ENCODE peak calls at places on chromosomes 7 and 10, in four cellular contexts. V is HEK293T, B is NT2/D1, I is HepG2. F is an unnamed sample.

GRCh38 chr7:93910076-93910994 is 4.0 kb downstream of the GNGT1 start:
- DNase-seq in V (no peak), B (no peak), I (no peak), F (no peak)

GRCh38 chr10:86100581-86101061 is 266.0 kb downstream of the GRID1 start:
- DNase-seq in V (peak; percentile 61), B (no peak), I (peak; percentile 23), F (no peak)

GRCh38 chr10:29332061-29332760 is 43.3 kb downstream of the LYZL1 start:
- DNase-seq in V (no peak), B (no peak), I (no peak), F (no peak)

GRCh38 chr7:1271046-1271445 is 38.4 kb downstream of the UNCX start:
- DNase-seq in V (no peak), B (no peak), I (no peak), F (no peak)

GRCh38 chr10:4174197-4174596 is 389.2 kb upstream of the KLF6 start:
- DNase-seq in V (no peak), B (no peak), I (peak; percentile 7), F (peak; percentile 29)

GRCh38 chr10:27601519-27601918 is 97.4 kb downstream of the RAB18 start:
- DNase-seq in V (no peak), B (no peak), I (peak; percentile 23), F (no peak)

GRCh38 chr10:103448751-103449150 is 3.4 kb downstream of the CALHM2 start:
- DNase-seq in V (no peak), B (no peak), I (no peak), F (no peak)

GRCh38 chr10:100826983-100827818 is 81.8 kb downstream of the PAX2 start:
- DNase-seq in V (no peak), B (no peak), I (no peak), F (no peak)

GRCh38 chr7:139034855-139035587 is 821 bp downstream of the ZC3HAV1L start:
- DNase-seq in V (no peak), B (no peak), I (no peak), F (no peak)

GRCh38 chr7:103380395-103381191 is 33.1 kb downstream of the PSMC2 start:
- DNase-seq in V (no peak), B (no peak), I (peak; percentile 38), F (no peak)

GRCh38 chr10:71246591-71247143 is 34.3 kb downstream of the UNC5B start:
- DNase-seq in V (no peak), B (no peak), I (no peak), F (no peak)

GRCh38 chr10:6769704-6770417 is 189.8 kb upstream of the PRKCQ start:
- DNase-seq in V (no peak), B (no peak), I (no peak), F (no peak)

GRCh38 chr7:26853788-26854393 is 10.5 kb downstream of the SKAP2 start:
- DNase-seq in V (no peak), B (no peak), I (peak; percentile 14), F (no peak)

GRCh38 chr10:101237908-101238731 is 8.9 kb upstream of the LBX1 start:
- DNase-seq in V (no peak), B (no peak), I (no peak), F (no peak)

GRCh38 chr7:39672176-39672575 is 48.8 kb downstream of the RALA start:
- DNase-seq in V (no peak), B (no peak), I (no peak), F (no peak)

GRCh38 chr10:6516277-6516676 is 63.8 kb downstream of the PRKCQ start:
- DNase-seq in V (no peak), B (no peak), I (no peak), F (no peak)

GRCh38 chr10:12587408-12587807 is 238.1 kb downstream of the CAMK1D start:
- DNase-seq in V (no peak), B (no peak), I (no peak), F (no peak)

GRCh38 chr10:46523119-46523880 is 33.2 kb downstream of the GPRIN2 start:
- DNase-seq in V (no peak), B (no peak), I (no peak), F (no peak)

GRCh38 chr10:128709975-128710794 is 584.0 kb upstream of the MKI67 start:
- DNase-seq in V (no peak), B (no peak), I (no peak), F (no peak)

DNA sequence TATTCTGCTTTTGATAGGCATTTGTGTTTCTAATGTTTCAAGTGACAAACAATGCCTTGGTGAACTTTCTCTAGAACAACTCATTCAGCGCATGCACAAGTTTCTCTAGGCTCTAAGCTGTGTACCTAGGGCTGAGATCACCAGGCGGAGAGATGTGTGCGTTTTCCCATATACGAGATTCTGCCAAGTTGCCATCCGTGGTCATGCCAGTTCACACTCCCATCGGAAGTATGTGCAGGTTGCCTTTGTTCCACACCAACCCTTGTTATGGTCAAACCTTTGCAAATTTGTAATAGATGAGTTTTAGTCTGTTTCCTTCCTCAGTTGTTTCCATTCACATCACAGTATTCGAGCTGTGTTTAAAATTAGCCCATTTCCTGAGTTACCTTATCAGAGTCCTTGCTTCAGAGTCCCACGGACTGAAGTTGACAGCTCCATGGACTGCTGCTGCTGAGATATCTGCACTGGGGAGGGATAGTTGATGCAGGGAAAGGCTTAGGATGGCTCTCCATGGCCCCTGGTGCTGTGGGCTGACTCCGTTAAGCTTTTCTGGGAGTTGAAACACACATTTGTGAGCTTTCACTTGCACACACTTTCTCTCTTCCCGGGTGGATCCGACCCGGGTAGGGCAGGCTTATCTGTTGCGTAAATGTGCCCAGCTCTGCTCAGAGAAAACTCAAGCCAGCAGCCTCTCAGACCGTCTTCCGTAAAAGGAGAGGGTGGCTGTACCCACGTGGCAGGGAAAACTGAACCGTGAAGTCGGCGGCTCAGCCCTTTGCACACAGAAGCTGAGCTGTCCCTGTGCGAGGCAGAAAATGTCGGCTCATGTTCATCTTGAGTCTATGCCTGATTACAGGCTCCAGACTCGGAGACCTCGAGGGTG is 49.4 kb downstream of the HK1 start:
- DNase-seq in V (no peak), B (no peak), I (no peak), F (no peak)
- TF ChIP-seq SUZ12 in V (no peak), B (no peak), I (no peak), F (no peak)

GRCh38 chr10:77497748-77498147 is 139.9 kb downstream of the KCNMA1 start:
- DNase-seq in V (no peak), B (no peak), I (no peak), F (no peak)
- TF ChIP-seq SUZ12 in V (no peak), B (no peak), I (no peak), F (no peak)

GRCh38 chr10:76336213-76336963 is 905.0 kb downstream of the LRMDA start:
- DNase-seq in V (no peak), B (no peak), I (peak; percentile 77), F (no peak)
- TF ChIP-seq SUZ12 in V (no peak), B (no peak), I (no peak), F (no peak)

DNA sequence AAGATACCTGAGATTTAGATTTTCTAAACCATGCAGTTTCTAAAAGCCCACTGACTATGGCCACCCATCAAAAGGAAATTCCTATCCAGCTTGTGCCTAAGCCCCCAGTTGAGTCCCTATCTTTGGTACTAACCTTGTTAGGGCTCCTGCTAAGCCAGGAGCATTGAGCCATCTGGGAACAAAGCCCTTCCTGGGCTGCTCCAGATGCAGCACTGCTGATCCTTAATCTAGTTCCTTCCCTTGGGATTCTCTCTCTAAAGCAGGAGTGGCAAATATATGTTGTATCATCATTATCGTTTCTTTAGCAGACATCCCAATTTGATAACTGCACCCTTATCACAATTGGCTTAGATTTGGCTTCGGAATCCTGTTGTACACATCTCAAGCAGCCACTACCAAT is 24.7 kb upstream of the PDLIM1 start:
- DNase-seq in V (no peak), B (no peak), I (no peak), F (no peak)
- TF ChIP-seq SUZ12 in V (no peak), B (no peak), I (no peak), F (no peak)

GRCh38 chr10:129965940-129966339 is 1.9 kb upstream of the EBF3 start:
- DNase-seq in V (no peak), B (no peak), I (no peak), F (no peak)
- TF ChIP-seq SUZ12 in V (no peak), B (no peak), I (no peak), F (no peak)